ENCODE peak calls at places on chromosomes 1 and 21, in four cellular contexts. X is HepG2, F is GM12878, R is H1. H is an unnamed sample. For H3K36me3, the result is how much of the 10 kb centered on the place peaks cover.

GRCh38 chr1:229147086-229147485 is 123.8 kb upstream of the RAB4A start:
- DNase-seq in X (no peak), F (no peak), R (no peak), H (no peak)

GRCh38 chr1:153818876-153819275 is 43.7 kb downstream of the SLC27A3 start:
- DNase-seq in X (no peak), R (no peak), F (no peak), H (no peak)

GRCh38 chr21:32520885-32521735 is 64.2 kb downstream of the TCP10L start:
- DNase-seq in R (no peak), X (no peak), F (no peak), H (no peak)

GRCh38 chr1:169812131-169812530 is 17.4 kb upstream of the METTL18 start:
- DNase-seq in X (no peak), R (no peak), F (no peak), H (no peak)

GRCh38 chr1:8517579-8518489 is 199.9 kb downstream of the SLC45A1 start:
- DNase-seq in R (no peak), X (no peak), F (no peak), H (no peak)

GRCh38 chr1:30745156-30745833 is 12.3 kb downstream of the LAPTM5 start:
- DNase-seq in F (no peak), R (no peak), X (peak), H (no peak)

GRCh38 chr1:186819140-186819539 is 9.6 kb upstream of the PLA2G4A start:
- DNase-seq in F (peak), X (no peak), R (no peak), H (no peak)

GRCh38 chr1:90023691-90024090 is 28.8 kb downstream of the ZNF326 start:
- DNase-seq in X (no peak), R (no peak), F (no peak), H (no peak)

GRCh38 chr21:46021398-46021797 is 39.8 kb downstream of the COL6A1 start:
- DNase-seq in X (no peak), F (no peak), R (no peak), H (no peak)

GRCh38 chr1:229480500-229480899 is 27.6 kb downstream of the NUP133 start:
- DNase-seq in R (no peak), F (no peak), X (no peak), H (no peak)

GRCh38 chr1:91026777-91027176 is 4.9 kb upstream of the ZNF644 start:
- DNase-seq in X (peak), F (no peak), R (no peak), H (no peak)

GRCh38 chr1:176051402-176051801 is 155.7 kb downstream of the COP1 start:
- DNase-seq in R (no peak), F (no peak), X (no peak), H (no peak)

GRCh38 chr21:42352433-42353095 is 1.8 kb upstream of the TFF2 start:
- DNase-seq in F (no peak), X (no peak), R (no peak), H (no peak)

GRCh38 chr1:40820251-40820797 is 36.7 kb downstream of the KCNQ4 start:
- DNase-seq in R (no peak), F (no peak), X (no peak), H (peak)

GRCh38 chr1:35539824-35540261 is 17.4 kb downstream of the KIAA0319L start:
- DNase-seq in R (no peak), F (peak), X (no peak), H (no peak)

GRCh38 chr21:36542312-36543101 is 62.6 kb upstream of the CLDN14 start:
- DNase-seq in X (no peak), R (peak), F (peak), H (no peak)

GRCh38 chr1:117392776-117393175 is 25.5 kb downstream of the MAN1A2 start:
- DNase-seq in X (no peak), R (no peak), F (no peak), H (no peak)

GRCh38 chr1:235397733-235398132 is 30.5 kb downstream of the TBCE start:
- DNase-seq in X (no peak), F (no peak), R (no peak), H (no peak)

GRCh38 chr1:3910769-3911520 is 10.9 kb upstream of the C1orf174 start:
- DNase-seq in R (peak), X (peak), F (no peak), H (peak)

GRCh38 chr1:218336353-218336752 is 8.8 kb upstream of the TGFB2 start:
- DNase-seq in X (no peak), F (no peak), R (no peak), H (no peak)

GRCh38 chr1:40649592-40649930 is 15.9 kb downstream of the RIMS3 start:
- DNase-seq in X (no peak), F (no peak), R (no peak), H (no peak)

GRCh38 chr1:978069-978834 is 3.6 kb downstream of the PERM1 start:
- DNase-seq in R (no peak), F (no peak), X (no peak), H (no peak)

GRCh38 chr1:24526940-24527542 is 24.4 kb downstream of the RCAN3 start:
- DNase-seq in R (no peak), F (no peak), X (no peak), H (no peak)

GRCh38 chr1:61056674-61057439 is 25.5 kb upstream of the NFIA start:
- DNase-seq in F (no peak), R (no peak), X (no peak), H (no peak)

GRCh38 chr1:18530567-18531502 is 50.1 kb downstream of the KLHDC7A start:
- DNase-seq in R (no peak), F (no peak), X (peak), H (no peak)

GRCh38 chr1:35807614-35808375 is at the start of gene AGO4:
- DNase-seq in F (no peak), R (no peak), X (peak), H (no peak)

GRCh38 chr1:43774359-43774758 is 67.0 kb downstream of the ST3GAL3 start:
- DNase-seq in F (no peak), X (no peak), R (no peak), H (no peak)

GRCh38 chr1:119816407-119816806 is 5.1 kb upstream of the REG4 start:
- DNase-seq in F (no peak), R (no peak), X (peak), H (no peak)

GRCh38 chr21:45405819-45406762 is 1.1 kb downstream of the COL18A1 start:
- DNase-seq in X (peak), R (no peak), F (no peak), H (no peak)

DNA sequence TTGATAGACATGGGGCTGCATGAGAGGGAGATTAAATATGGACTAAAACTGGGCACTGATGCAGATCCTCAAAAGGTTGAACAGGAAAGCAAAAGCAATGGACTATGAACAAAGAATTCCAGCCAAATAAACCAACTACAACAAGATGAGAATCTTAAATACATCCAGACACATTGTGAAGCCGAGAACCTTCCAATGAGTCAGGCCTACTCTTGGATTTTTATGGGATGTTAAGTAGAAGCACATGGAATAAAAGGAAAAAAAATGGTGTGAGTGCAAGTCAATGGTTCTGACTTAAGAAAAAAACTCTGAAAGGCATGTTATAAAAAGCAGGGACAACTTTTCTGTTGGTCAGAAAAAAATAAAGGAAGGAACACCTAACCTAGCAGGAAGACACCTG is 227.2 kb downstream of the DPYD start:
- DNase-seq in F (no peak), X (no peak), R (no peak), H (no peak)
- H3K36me3 ChIP-seq in F (under half), X (under half), R (under half), H (under half)

GRCh38 chr1:192877283-192877886 is 68.5 kb downstream of the RGS2 start:
- DNase-seq in R (no peak), F (no peak), X (no peak), H (no peak)
- TF ChIP-seq SUZ12 in R (no peak), F (no peak), X (no peak), H (no peak)

DNA sequence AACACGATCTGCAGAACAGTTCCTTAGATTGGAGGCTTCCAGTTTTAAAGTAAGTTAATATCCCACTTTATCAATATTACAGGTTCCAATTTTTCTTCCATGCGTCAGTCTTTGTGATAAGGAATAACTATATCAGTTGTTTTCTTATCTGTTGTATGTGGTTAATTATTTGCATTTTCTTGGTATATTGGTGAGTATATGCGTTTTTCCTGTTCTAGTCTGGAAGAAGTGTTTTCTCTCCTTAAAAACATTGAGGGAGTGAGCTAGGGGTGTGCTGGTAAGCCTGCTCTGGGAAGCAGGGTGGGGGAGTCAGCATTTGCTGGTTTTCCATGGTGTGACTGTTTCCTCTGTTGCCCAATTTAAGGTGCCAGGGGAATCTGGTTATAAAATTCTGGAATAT is 50.2 kb upstream of the KIF1B start:
- DNase-seq in X (no peak), F (no peak), R (no peak), H (no peak)
- H3K36me3 ChIP-seq in X (under half), F (under half), R (under half), H (half or more)

GRCh38 chr1:164577291-164577690 is 18.3 kb downstream of the PBX1 start:
- DNase-seq in F (no peak), R (no peak), X (no peak), H (no peak)
- TF ChIP-seq SUZ12 in F (no peak), R (no peak), X (no peak), H (no peak)

GRCh38 chr1:209655832-209656231 is 3.6 kb upstream of the LAMB3 start:
- DNase-seq in F (no peak), R (no peak), X (no peak), H (no peak)
- H3K36me3 ChIP-seq in F (under half), R (under half), X (under half), H (under half)

GRCh38 chr1:110076789-110077500 is 6.5 kb upstream of the ALX3 start:
- DNase-seq in X (no peak), F (no peak), R (no peak), H (no peak)
- TF ChIP-seq SUZ12 in X (no peak), F (no peak), R (no peak), H (no peak)

GRCh38 chr1:183533617-183534174 is 56.6 kb downstream of the NCF2 start:
- DNase-seq in X (no peak), F (no peak), R (no peak), H (no peak)
- H3K36me3 ChIP-seq in X (under half), F (under half), R (half or more), H (half or more)

DNA sequence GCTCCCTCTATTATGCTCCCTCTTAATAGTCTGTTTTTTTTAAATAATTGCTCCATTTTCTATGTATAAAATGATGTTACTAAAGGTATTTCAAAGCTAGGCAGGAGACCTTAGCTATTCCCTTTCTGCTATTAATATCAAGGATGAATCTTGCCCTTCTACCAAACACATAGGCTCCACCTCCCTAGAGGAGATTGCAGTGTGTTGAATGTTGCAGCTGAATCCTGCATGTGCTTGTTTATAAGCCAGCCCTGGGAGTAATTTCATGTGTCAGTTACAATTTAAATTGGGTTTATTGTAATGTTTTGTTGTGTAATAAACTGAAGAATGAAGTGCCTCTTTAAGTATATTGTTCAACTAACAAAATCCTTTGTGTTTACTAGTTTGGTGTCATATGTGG is 66.0 kb downstream of the TMEM200B start:
- DNase-seq in R (no peak), X (no peak), F (no peak), H (no peak)
- TF ChIP-seq SUZ12 in R (no peak), X (no peak), F (no peak), H (no peak)